ENCODE peak calls at places on chromosomes 4 and X, in nine cellular contexts. J, H, F, W, P, O, S, I and Z are unnamed samples.

GRCh38 chr4:154164931-154165839 is 326.4 kb downstream of the DCHS2 start:
- DNase-seq in I (no peak), O (no peak), H (peak; percentile 37), F (no peak), P (no peak), J (no peak), S (no peak), W (no peak), Z (peak; percentile 80)

GRCh38 chrX:153766871-153767673 is 3.0 kb downstream of the PLXNB3 start:
- DNase-seq in I (no peak), J (peak; percentile 63), H (peak; percentile 35), W (no peak), O (peak; percentile 50), P (peak; percentile 38), F (no peak), S (no peak), Z (no peak)

GRCh38 chr4:96136056-96136455 is 296.2 kb downstream of the PDHA2 start:
- DNase-seq in W (no peak), F (no peak), I (no peak), O (no peak), J (no peak), H (no peak), S (no peak), P (no peak), Z (no peak)

GRCh38 chr4:6719611-6720179 is 3.7 kb downstream of the BLOC1S4 start:
- DNase-seq in I (no peak), S (no peak), P (no peak), F (no peak), H (no peak), O (no peak), W (no peak), J (no peak), Z (no peak)

GRCh38 chr4:92101609-92102231 is 202.0 kb upstream of the GRID2 start:
- DNase-seq in P (no peak), W (no peak), S (no peak), F (no peak), O (no peak), I (no peak), J (no peak), H (no peak), Z (peak; percentile 4)

GRCh38 chr4:1329408-1330371 is 17.3 kb upstream of the UVSSA start:
- DNase-seq in S (no peak), J (peak; percentile 67), P (no peak), O (no peak), F (no peak), I (peak; percentile 52), W (peak; percentile 27), H (peak; percentile 48), Z (peak; percentile 64)

GRCh38 chr4:136812100-136812880 is 720.0 kb downstream of the PCDH18 start:
- DNase-seq in I (no peak), F (no peak), J (peak; percentile 42), H (peak; percentile 30), W (no peak), P (no peak), O (no peak), S (no peak), Z (no peak)

GRCh38 chrX:154486052-154486395 is 391 bp downstream of the UBL4A start:
- DNase-seq in I (peak; percentile 36), S (no peak), O (peak; percentile 60), P (peak; percentile 56), J (peak; percentile 75), F (no peak), H (peak; percentile 69), W (peak; percentile 29), Z (no peak)

GRCh38 chr4:88382621-88383020 is 4.0 kb downstream of the HERC6 start:
- DNase-seq in F (peak; percentile 28), W (peak; percentile 7), O (no peak), I (peak; percentile 77), H (no peak), J (no peak), S (no peak), P (no peak), Z (no peak)

GRCh38 chr4:110808371-110808878 is 185.5 kb upstream of the PITX2 start:
- DNase-seq in P (no peak), F (peak; percentile 11), S (no peak), H (no peak), J (no peak), I (no peak), O (no peak), W (no peak), Z (peak; percentile 1)

GRCh38 chr4:140691369-140691768 is 64.8 kb downstream of the TBC1D9 start:
- DNase-seq in O (no peak), H (no peak), P (no peak), I (no peak), J (no peak), S (no peak), W (no peak), F (peak; percentile 42), Z (no peak)

GRCh38 chr4:101695176-101695575 is 95.4 kb upstream of the BANK1 start:
- DNase-seq in I (no peak), F (no peak), P (no peak), S (no peak), J (no peak), H (no peak), O (no peak), W (no peak), Z (peak; percentile 11)

GRCh38 chr4:141142423-141142822 is 9.2 kb upstream of the RNF150 start:
- DNase-seq in P (no peak), J (no peak), H (no peak), I (no peak), O (no peak), S (no peak), W (no peak), F (no peak), Z (no peak)

GRCh38 chrX:153968754-153969124 is 2.9 kb downstream of the HCFC1 start:
- DNase-seq in W (peak; percentile 41), S (no peak), H (no peak), J (peak; percentile 75), O (peak; percentile 57), I (peak; percentile 58), P (no peak), F (no peak), Z (no peak)

DNA sequence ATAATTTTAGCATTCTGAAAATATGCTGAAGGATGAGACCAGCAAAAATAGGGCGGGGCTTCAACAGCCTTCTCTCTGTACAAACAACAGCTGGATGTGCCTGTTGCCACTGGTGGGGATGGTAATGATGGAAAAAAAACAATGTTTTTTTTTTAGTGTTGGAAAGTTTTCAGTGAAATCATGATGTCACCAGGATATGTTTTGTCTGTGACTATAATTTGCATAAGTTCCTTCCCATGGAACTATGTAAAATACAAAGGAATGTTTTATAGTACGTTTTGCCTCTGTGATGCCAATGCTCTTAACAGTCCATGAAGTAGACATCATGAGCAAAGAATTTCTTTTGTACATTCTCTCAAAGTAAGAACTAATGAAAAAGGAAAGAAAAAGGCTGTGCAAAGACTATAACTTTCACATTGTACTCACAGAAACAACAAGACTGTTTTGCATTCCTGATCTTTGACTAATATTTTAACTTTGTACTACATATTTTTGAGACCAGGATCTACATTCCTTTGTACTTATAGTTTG is 589.7 kb downstream of the SPRY1 start:
- DNase-seq in J (peak; percentile 64), P (no peak), O (peak; percentile 57), I (no peak), H (peak; percentile 82), W (no peak), S (no peak), F (no peak), Z (peak; percentile 25)
- H3K27ac ChIP-seq in J (peak overlapping the region; percentile 56), P (peak overlapping the region; percentile 64), O (no peak overlapping the region), I (no peak overlapping the region), H (no peak overlapping the region), W (no peak overlapping the region), S (no peak overlapping the region), F (no peak overlapping the region), Z (no peak overlapping the region)

GRCh38 chr4:151316645-151317044 is 8.8 kb downstream of the SH3D19 start:
- DNase-seq in O (no peak), S (no peak), H (no peak), F (no peak), W (no peak), J (no peak), P (no peak), I (no peak), Z (no peak)
- H3K27ac ChIP-seq in O (peak overlapping the region; percentile 19), S (no peak overlapping the region), H (peak overlapping the region; percentile 55), F (no peak overlapping the region), W (no peak overlapping the region), J (no peak overlapping the region), P (no peak overlapping the region), I (no peak overlapping the region), Z (peak overlapping the region; percentile 41)

GRCh38 chr4:182240161-182241130 is 2.8 kb upstream of the TENM3 start:
- DNase-seq in F (peak; percentile 79), J (no peak), O (no peak), S (no peak), P (peak; percentile 20), W (no peak), H (no peak), I (no peak), Z (peak; percentile 35)

GRCh38 chr4:182245541-182246245 is 2.5 kb downstream of the TENM3 start:
- DNase-seq in W (no peak), P (no peak), I (no peak), S (no peak), H (no peak), F (no peak), J (no peak), O (no peak), Z (no peak)

GRCh38 chr4:182246401-182247205 is 3.4 kb downstream of the TENM3 start:
- DNase-seq in J (no peak), F (no peak), W (no peak), O (no peak), H (no peak), P (no peak), I (no peak), S (no peak), Z (peak; percentile 74)

GRCh38 chr4:182245041-182245440 is 1.8 kb downstream of the TENM3 start:
- DNase-seq in W (no peak), O (no peak), J (no peak), S (no peak), H (no peak), P (no peak), F (no peak), I (no peak), Z (no peak)

DNA sequence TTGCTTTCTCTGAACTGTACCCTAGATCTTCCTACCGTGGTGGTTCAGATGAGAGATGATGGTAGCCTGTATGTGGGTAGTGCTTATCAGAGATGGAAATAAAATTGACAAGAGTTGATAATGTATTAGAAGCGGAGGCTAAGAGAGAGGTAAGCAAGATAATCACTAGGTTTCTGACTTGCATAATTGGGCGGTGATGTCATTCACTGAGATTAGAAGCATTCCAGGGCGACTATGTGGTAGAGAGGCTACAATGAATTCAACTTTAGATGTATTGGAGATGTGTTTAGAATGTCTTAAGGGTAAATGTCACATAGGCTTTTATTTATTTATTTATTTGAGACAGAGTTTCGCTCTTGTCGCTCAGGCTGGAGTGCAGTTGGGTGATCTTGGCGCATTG is 409 bp upstream of the TENM3 start:
- DNase-seq in I (no peak), F (no peak), S (no peak), H (no peak), W (no peak), P (no peak), J (no peak), O (no peak), Z (no peak)
- H3K27ac ChIP-seq in I (no peak overlapping the region), F (peak overlapping the region; percentile 35), S (no peak overlapping the region), H (no peak overlapping the region), W (no peak overlapping the region), P (no peak overlapping the region), J (no peak overlapping the region), O (no peak overlapping the region), Z (no peak overlapping the region)

DNA sequence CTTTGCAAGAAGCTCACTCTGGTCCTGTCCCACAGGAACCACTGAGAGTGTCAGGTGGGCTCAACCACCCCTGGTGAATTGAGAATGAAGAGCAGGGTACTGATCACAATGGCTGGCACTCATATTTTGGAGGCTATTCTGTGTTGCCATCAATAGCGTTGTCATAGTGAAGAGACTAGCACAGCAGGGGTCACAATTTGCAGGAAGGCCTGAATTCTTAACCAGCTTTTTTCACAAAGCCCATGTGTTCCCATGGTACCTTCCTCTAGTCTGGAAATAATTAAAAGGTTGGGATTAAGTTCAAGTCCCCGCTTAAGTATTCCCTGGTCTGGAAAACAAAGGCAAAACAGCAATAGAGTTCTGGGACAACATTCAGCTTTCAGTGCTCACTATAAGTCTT is 1051.7 kb downstream of the C4orf33 start:
- DNase-seq in I (no peak), P (no peak), W (no peak), O (no peak), F (no peak), J (no peak), H (no peak), S (peak; percentile 41), Z (no peak)
- H3K27ac ChIP-seq in I (no peak overlapping the region), P (no peak overlapping the region), W (no peak overlapping the region), O (no peak overlapping the region), F (no peak overlapping the region), J (no peak overlapping the region), H (no peak overlapping the region), S (no peak overlapping the region), Z (no peak overlapping the region)